ENCODE peak calls at places on chromosomes 11 and 22, in four cellular contexts. N is left lobe of liver; E is stimulated activated CD4-positive, alpha-beta T cell treated with anti-CD3 and anti-CD28 coated beads, TNF-alpha, amount 100 ng/mL, for 1 hour; L is HFFc6. Y is an unnamed sample.

GRCh38 chr11:75427181-75427580 is 5.8 kb downstream of the KLHL35 start:
- DNase-seq in N (no peak), L (no peak), E (no peak), Y (no peak)

GRCh38 chr22:17878970-17879369 is 104.7 kb upstream of the BID start:
- DNase-seq in N (no peak), L (no peak), E (no peak), Y (no peak)

GRCh38 chr11:114683007-114683406 is 4.7 kb downstream of the NXPE2 start:
- DNase-seq in N (no peak), E (no peak), L (no peak), Y (no peak)

GRCh38 chr22:42340695-42341383 is 70.4 kb upstream of the TCF20 start:
- DNase-seq in L (no peak), E (no peak), N (no peak), Y (no peak)

GRCh38 chr11:2208691-2209369 is 37.2 kb upstream of the TH start:
- DNase-seq in L (no peak), E (no peak), N (peak; percentile 44), Y (no peak)

GRCh38 chr11:114501901-114502300 is 57.8 kb downstream of the NXPE1 start:
- DNase-seq in L (no peak), E (no peak), N (no peak), Y (no peak)

GRCh38 chr11:76666408-76666807 is 4.1 kb downstream of the LRRC32 start:
- DNase-seq in L (no peak), E (no peak), N (no peak), Y (no peak)

GRCh38 chr11:13487661-13488030 is 8.2 kb downstream of the PTH start:
- DNase-seq in L (no peak), E (no peak), N (no peak), Y (no peak)

GRCh38 chr11:20060647-20061205 is 99.5 kb downstream of the DBX1 start:
- DNase-seq in L (no peak), E (no peak), N (no peak), Y (no peak)

GRCh38 chr11:125874556-125875124 is 12.8 kb upstream of the HYLS1 start:
- DNase-seq in L (peak; percentile 59), E (no peak), N (no peak), Y (no peak)